ENCODE peak calls at places on chromosomes 6 and 20, in five cellular contexts. One of them, this sample, is unnamed.
A peak's percentile ranks its signal among the peaks of the same experiment; 100 is the strongest.

GRCh38 chr6:41399424-41399823 is 64.0 kb downstream of the NCR2 start:
- DNase-seq in CD4-positive, CD25-positive, alpha-beta regulatory T cell: no peak
- DNase-seq in lower lobe of right lung: no peak
- DNase-seq in stimulated activated CD4-positive, alpha-beta T cell treated with anti-CD3 and anti-CD28 coated beads, Interleukin-1b, Interleukin-23, amount 100 ng/mL, for 1 hour: no peak
- DNase-seq in EL: no peak
- DNase-seq in this sample: no peak

GRCh38 chr6:19127085-19127484 is 710.1 kb upstream of the ID4 start:
- DNase-seq in lower lobe of right lung: no peak
- DNase-seq in stimulated activated CD4-positive, alpha-beta T cell treated with anti-CD3 and anti-CD28 coated beads, Interleukin-1b, Interleukin-23, amount 100 ng/mL, for 1 hour: no peak
- DNase-seq in EL: no peak
- DNase-seq in CD4-positive, CD25-positive, alpha-beta regulatory T cell: no peak
- DNase-seq in this sample: no peak

GRCh38 chr6:38310061-38310460 is 329.7 kb downstream of the BTBD9 start:
- DNase-seq in stimulated activated CD4-positive, alpha-beta T cell treated with anti-CD3 and anti-CD28 coated beads, Interleukin-1b, Interleukin-23, amount 100 ng/mL, for 1 hour: no peak
- DNase-seq in CD4-positive, CD25-positive, alpha-beta regulatory T cell: no peak
- DNase-seq in EL: no peak
- DNase-seq in lower lobe of right lung: no peak
- DNase-seq in this sample: no peak

GRCh38 chr6:7338031-7338430 is 25.0 kb upstream of the SSR1 start:
- DNase-seq in stimulated activated CD4-positive, alpha-beta T cell treated with anti-CD3 and anti-CD28 coated beads, Interleukin-1b, Interleukin-23, amount 100 ng/mL, for 1 hour: no peak
- DNase-seq in EL: no peak
- DNase-seq in lower lobe of right lung: no peak
- DNase-seq in CD4-positive, CD25-positive, alpha-beta regulatory T cell: no peak
- DNase-seq in this sample: no peak

GRCh38 chr6:3849681-3850450 is 693 bp downstream of the FAM50B start:
- DNase-seq in CD4-positive, CD25-positive, alpha-beta regulatory T cell: no peak
- DNase-seq in stimulated activated CD4-positive, alpha-beta T cell treated with anti-CD3 and anti-CD28 coated beads, Interleukin-1b, Interleukin-23, amount 100 ng/mL, for 1 hour: no peak
- DNase-seq in EL: peak; percentile 15
- DNase-seq in lower lobe of right lung: peak; percentile 59
- DNase-seq in this sample: no peak

GRCh38 chr20:38426498-38426897 is 8.6 kb downstream of the SNHG17 start:
- DNase-seq in CD4-positive, CD25-positive, alpha-beta regulatory T cell: no peak
- DNase-seq in EL: peak; percentile 30
- DNase-seq in stimulated activated CD4-positive, alpha-beta T cell treated with anti-CD3 and anti-CD28 coated beads, Interleukin-1b, Interleukin-23, amount 100 ng/mL, for 1 hour: no peak
- DNase-seq in lower lobe of right lung: no peak
- DNase-seq in this sample: no peak

GRCh38 chr6:118672678-118673077 is 21.3 kb upstream of the CEP85L start:
- DNase-seq in CD4-positive, CD25-positive, alpha-beta regulatory T cell: no peak
- DNase-seq in lower lobe of right lung: no peak
- DNase-seq in stimulated activated CD4-positive, alpha-beta T cell treated with anti-CD3 and anti-CD28 coated beads, Interleukin-1b, Interleukin-23, amount 100 ng/mL, for 1 hour: no peak
- DNase-seq in EL: no peak
- DNase-seq in this sample: no peak

GRCh38 chr6:27668442-27669275 is 195.8 kb upstream of the ZNF184 start:
- DNase-seq in EL: peak; percentile 76
- DNase-seq in lower lobe of right lung: no peak
- DNase-seq in stimulated activated CD4-positive, alpha-beta T cell treated with anti-CD3 and anti-CD28 coated beads, Interleukin-1b, Interleukin-23, amount 100 ng/mL, for 1 hour: no peak
- DNase-seq in CD4-positive, CD25-positive, alpha-beta regulatory T cell: no peak
- DNase-seq in this sample: no peak

GRCh38 chr6:53603381-53604121 is 58.6 kb upstream of the GCLC start:
- DNase-seq in stimulated activated CD4-positive, alpha-beta T cell treated with anti-CD3 and anti-CD28 coated beads, Interleukin-1b, Interleukin-23, amount 100 ng/mL, for 1 hour: no peak
- DNase-seq in EL: peak; percentile 39
- DNase-seq in lower lobe of right lung: no peak
- DNase-seq in CD4-positive, CD25-positive, alpha-beta regulatory T cell: no peak
- DNase-seq in this sample: no peak

GRCh38 chr6:7821426-7821825 is 89.2 kb downstream of the TXNDC5 start:
- DNase-seq in lower lobe of right lung: no peak
- DNase-seq in stimulated activated CD4-positive, alpha-beta T cell treated with anti-CD3 and anti-CD28 coated beads, Interleukin-1b, Interleukin-23, amount 100 ng/mL, for 1 hour: no peak
- DNase-seq in CD4-positive, CD25-positive, alpha-beta regulatory T cell: no peak
- DNase-seq in EL: peak; percentile 12
- DNase-seq in this sample: no peak

GRCh38 chr6:2970753-2971419 is 481 bp downstream of the SERPINB6 start:
- DNase-seq in lower lobe of right lung: peak; percentile 91
- DNase-seq in stimulated activated CD4-positive, alpha-beta T cell treated with anti-CD3 and anti-CD28 coated beads, Interleukin-1b, Interleukin-23, amount 100 ng/mL, for 1 hour: no peak
- DNase-seq in EL: peak; percentile 64
- DNase-seq in CD4-positive, CD25-positive, alpha-beta regulatory T cell: peak; percentile 36
- DNase-seq in this sample: no peak

GRCh38 chr6:157410088-157410487 is 29.1 kb downstream of the ZDHHC14 start:
- DNase-seq in lower lobe of right lung: no peak
- DNase-seq in CD4-positive, CD25-positive, alpha-beta regulatory T cell: no peak
- DNase-seq in EL: peak; percentile 6
- DNase-seq in stimulated activated CD4-positive, alpha-beta T cell treated with anti-CD3 and anti-CD28 coated beads, Interleukin-1b, Interleukin-23, amount 100 ng/mL, for 1 hour: no peak
- DNase-seq in this sample: no peak

GRCh38 chr6:125871365-125871764 is 80.6 kb downstream of the NCOA7 start:
- DNase-seq in stimulated activated CD4-positive, alpha-beta T cell treated with anti-CD3 and anti-CD28 coated beads, Interleukin-1b, Interleukin-23, amount 100 ng/mL, for 1 hour: no peak
- DNase-seq in CD4-positive, CD25-positive, alpha-beta regulatory T cell: no peak
- DNase-seq in lower lobe of right lung: no peak
- DNase-seq in EL: no peak
- DNase-seq in this sample: no peak

GRCh38 chr6:15184441-15184861 is 61.4 kb upstream of the JARID2 start:
- DNase-seq in stimulated activated CD4-positive, alpha-beta T cell treated with anti-CD3 and anti-CD28 coated beads, Interleukin-1b, Interleukin-23, amount 100 ng/mL, for 1 hour: no peak
- DNase-seq in lower lobe of right lung: no peak
- DNase-seq in CD4-positive, CD25-positive, alpha-beta regulatory T cell: no peak
- DNase-seq in EL: no peak
- DNase-seq in this sample: no peak

GRCh38 chr6:161374971-161375873 is 101.4 kb upstream of the AGPAT4 start:
- DNase-seq in EL: no peak
- DNase-seq in CD4-positive, CD25-positive, alpha-beta regulatory T cell: no peak
- DNase-seq in stimulated activated CD4-positive, alpha-beta T cell treated with anti-CD3 and anti-CD28 coated beads, Interleukin-1b, Interleukin-23, amount 100 ng/mL, for 1 hour: no peak
- DNase-seq in lower lobe of right lung: peak; percentile 89
- DNase-seq in this sample: no peak

GRCh38 chr6:47031656-47032055 is 10.5 kb downstream of the ADGRF1 start:
- DNase-seq in EL: no peak
- DNase-seq in stimulated activated CD4-positive, alpha-beta T cell treated with anti-CD3 and anti-CD28 coated beads, Interleukin-1b, Interleukin-23, amount 100 ng/mL, for 1 hour: no peak
- DNase-seq in CD4-positive, CD25-positive, alpha-beta regulatory T cell: no peak
- DNase-seq in lower lobe of right lung: no peak
- DNase-seq in this sample: no peak

GRCh38 chr6:70479236-70479635 is 65.9 kb downstream of the FAM135A start:
- DNase-seq in lower lobe of right lung: no peak
- DNase-seq in stimulated activated CD4-positive, alpha-beta T cell treated with anti-CD3 and anti-CD28 coated beads, Interleukin-1b, Interleukin-23, amount 100 ng/mL, for 1 hour: no peak
- DNase-seq in CD4-positive, CD25-positive, alpha-beta regulatory T cell: no peak
- DNase-seq in EL: no peak
- DNase-seq in this sample: no peak

GRCh38 chr6:81966968-81967367 is 214.5 kb upstream of the TENT5A start:
- DNase-seq in lower lobe of right lung: no peak
- DNase-seq in CD4-positive, CD25-positive, alpha-beta regulatory T cell: no peak
- DNase-seq in stimulated activated CD4-positive, alpha-beta T cell treated with anti-CD3 and anti-CD28 coated beads, Interleukin-1b, Interleukin-23, amount 100 ng/mL, for 1 hour: no peak
- DNase-seq in EL: no peak
- DNase-seq in this sample: no peak

This sample was measured in AG09309.